ENCODE peak calls at places on chromosomes 2 and 18, in six cellular contexts. I is vagina, S is spleen, M is left ventricle myocardium inferior, P is sigmoid colon, J is ovary. V is an unnamed sample.

GRCh38 chr2:148812306-148812705 is 62.7 kb upstream of the KIF5C start:
- DNase-seq in I (no peak), S (no peak), M (peak; percentile 33), P (peak; percentile 78), J (peak; percentile 89), V (no peak)

GRCh38 chr2:128327180-128327964 is 8.7 kb upstream of the HS6ST1 start:
- DNase-seq in I (no peak), S (no peak), M (no peak), P (no peak), J (no peak), V (no peak)

GRCh38 chr2:11914455-11914854 is 168.0 kb downstream of the LPIN1 start:
- DNase-seq in I (no peak), S (no peak), M (no peak), P (no peak), J (no peak), V (no peak)

GRCh38 chr2:206323486-206323885 is 49.0 kb downstream of the ZDBF2 start:
- DNase-seq in I (no peak), S (no peak), M (no peak), P (no peak), J (no peak), V (no peak)

GRCh38 chr2:232871418-232871834 is 1.4 kb downstream of the SNORC start:
- DNase-seq in I (peak; percentile 95), S (no peak), M (no peak), P (peak; percentile 48), J (peak; percentile 4), V (no peak)

GRCh38 chr2:232937278-232937906 is 67.3 kb downstream of the SNORC start:
- DNase-seq in I (no peak), S (no peak), M (no peak), P (no peak), J (no peak), V (no peak)

GRCh38 chr18:8946046-8946838 is 156.3 kb upstream of the NDUFV2 start:
- DNase-seq in I (no peak), S (no peak), M (no peak), P (no peak), J (no peak), V (peak; percentile 95)

GRCh38 chr2:236946871-236947270 is 138.8 kb upstream of the COPS8 start:
- DNase-seq in I (no peak), S (peak; percentile 54), M (no peak), P (peak; percentile 46), J (no peak), V (no peak)

GRCh38 chr2:169761970-169762292 is 28.3 kb downstream of the KLHL23 start:
- DNase-seq in I (no peak), S (no peak), M (no peak), P (no peak), J (no peak), V (no peak)

GRCh38 chr18:3118195-3119010 is 101.4 kb downstream of the MYOM1 start:
- DNase-seq in I (no peak), S (no peak), M (no peak), P (no peak), J (no peak), V (no peak)

GRCh38 chr2:152879275-152879674 is 160.9 kb downstream of the ARL6IP6 start:
- DNase-seq in I (no peak), S (no peak), M (no peak), P (no peak), J (no peak), V (no peak)

GRCh38 chr18:55879331-55879730 is 291.3 kb upstream of the TCF4 start:
- DNase-seq in I (no peak), S (no peak), M (no peak), P (no peak), J (no peak), V (no peak)

GRCh38 chr18:50629148-50629631 is 69.3 kb downstream of the MAPK4 start:
- DNase-seq in I (no peak), S (no peak), M (no peak), P (peak; percentile 53), J (no peak), V (no peak)

GRCh38 chr2:102191501-102191900 is 4.7 kb downstream of the IL1RL2 start:
- DNase-seq in I (no peak), S (no peak), M (no peak), P (no peak), J (no peak), V (no peak)

GRCh38 chr18:50558948-50559749 is 738 bp upstream of the MAPK4 start:
- DNase-seq in I (no peak), S (no peak), M (no peak), P (no peak), J (peak; percentile 10), V (no peak)

GRCh38 chr2:100742884-100743283 is 77.1 kb upstream of the NPAS2 start:
- DNase-seq in I (no peak), S (no peak), M (no peak), P (no peak), J (no peak), V (peak; percentile 96)

GRCh38 chr2:100744589-100744988 is 75.3 kb upstream of the NPAS2 start:
- DNase-seq in I (no peak), S (no peak), M (no peak), P (no peak), J (no peak), V (no peak)

GRCh38 chr2:100741880-100742814 is 77.8 kb upstream of the NPAS2 start:
- DNase-seq in I (no peak), S (no peak), M (no peak), P (peak; percentile 72), J (peak; percentile 13), V (peak; percentile 99)

GRCh38 chr2:100745630-100746029 is 74.3 kb upstream of the NPAS2 start:
- DNase-seq in I (no peak), S (no peak), M (no peak), P (no peak), J (no peak), V (no peak)

DNA sequence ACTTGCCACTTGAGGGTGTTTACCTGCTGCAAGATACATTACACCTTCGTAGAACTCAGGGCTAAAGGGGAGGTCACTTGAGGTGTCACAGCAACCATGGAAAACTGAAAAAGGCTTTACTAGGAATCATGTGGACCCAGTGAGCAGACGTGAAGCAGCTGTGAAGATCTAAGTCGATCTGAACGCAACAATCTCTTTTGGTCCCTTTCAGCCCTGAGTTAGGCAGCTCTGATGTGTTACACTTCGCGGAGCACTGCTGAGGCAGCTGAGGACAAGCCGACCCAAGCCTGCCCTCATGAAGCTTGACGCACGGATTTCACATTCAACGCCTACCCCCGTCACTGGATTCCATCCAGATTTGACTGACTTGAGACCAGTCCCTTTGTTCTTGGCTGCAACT is 75.8 kb upstream of the NPAS2 start:
- DNase-seq in I (no peak), S (no peak), M (no peak), P (no peak), J (no peak), V (no peak)
- H3K4me3 ChIP-seq in I (no peak overlapping the region), S (no peak overlapping the region), M (no peak overlapping the region), P (no peak overlapping the region), J (no peak overlapping the region), V (no peak overlapping the region)

GRCh38 chr2:157822993-157823392 is 53.1 kb downstream of the ACVR1 start:
- DNase-seq in I (no peak), S (no peak), M (no peak), P (no peak), J (no peak), V (no peak)

GRCh38 chr2:157821519-157822131 is 54.5 kb downstream of the ACVR1 start:
- DNase-seq in I (no peak), S (no peak), M (no peak), P (no peak), J (no peak), V (no peak)

GRCh38 chr2:157822533-157822932 is 53.6 kb downstream of the ACVR1 start:
- DNase-seq in I (no peak), S (no peak), M (no peak), P (no peak), J (no peak), V (no peak)

GRCh38 chr2:157818227-157818626 is 57.9 kb downstream of the ACVR1 start:
- DNase-seq in I (no peak), S (no peak), M (no peak), P (no peak), J (no peak), V (no peak)

DNA sequence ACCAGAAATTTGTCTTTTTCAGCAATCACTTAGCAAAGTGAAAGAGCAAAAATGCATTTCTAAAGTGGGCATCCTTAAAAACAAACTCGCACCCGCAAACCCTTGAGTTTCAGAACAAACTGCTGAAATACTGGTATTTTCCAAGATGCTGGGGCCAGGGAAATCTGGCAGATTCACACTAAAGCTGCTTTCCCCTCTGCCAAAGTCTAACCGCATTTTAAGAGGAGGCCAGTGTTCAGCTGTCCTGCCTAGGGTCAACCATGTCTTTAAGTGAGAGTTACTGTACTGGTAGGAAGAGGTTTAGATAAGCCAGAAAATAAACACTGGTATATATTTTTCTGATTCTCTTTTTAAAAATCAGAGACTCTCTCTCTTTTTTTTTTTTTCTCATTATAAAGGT is 55.9 kb downstream of the ACVR1 start:
- DNase-seq in I (no peak), S (no peak), M (no peak), P (no peak), J (no peak), V (no peak)
- TF ChIP-seq CTCF in I (no peak), S (no peak), M (no peak), P (no peak), J (no peak), V (no peak)

DNA sequence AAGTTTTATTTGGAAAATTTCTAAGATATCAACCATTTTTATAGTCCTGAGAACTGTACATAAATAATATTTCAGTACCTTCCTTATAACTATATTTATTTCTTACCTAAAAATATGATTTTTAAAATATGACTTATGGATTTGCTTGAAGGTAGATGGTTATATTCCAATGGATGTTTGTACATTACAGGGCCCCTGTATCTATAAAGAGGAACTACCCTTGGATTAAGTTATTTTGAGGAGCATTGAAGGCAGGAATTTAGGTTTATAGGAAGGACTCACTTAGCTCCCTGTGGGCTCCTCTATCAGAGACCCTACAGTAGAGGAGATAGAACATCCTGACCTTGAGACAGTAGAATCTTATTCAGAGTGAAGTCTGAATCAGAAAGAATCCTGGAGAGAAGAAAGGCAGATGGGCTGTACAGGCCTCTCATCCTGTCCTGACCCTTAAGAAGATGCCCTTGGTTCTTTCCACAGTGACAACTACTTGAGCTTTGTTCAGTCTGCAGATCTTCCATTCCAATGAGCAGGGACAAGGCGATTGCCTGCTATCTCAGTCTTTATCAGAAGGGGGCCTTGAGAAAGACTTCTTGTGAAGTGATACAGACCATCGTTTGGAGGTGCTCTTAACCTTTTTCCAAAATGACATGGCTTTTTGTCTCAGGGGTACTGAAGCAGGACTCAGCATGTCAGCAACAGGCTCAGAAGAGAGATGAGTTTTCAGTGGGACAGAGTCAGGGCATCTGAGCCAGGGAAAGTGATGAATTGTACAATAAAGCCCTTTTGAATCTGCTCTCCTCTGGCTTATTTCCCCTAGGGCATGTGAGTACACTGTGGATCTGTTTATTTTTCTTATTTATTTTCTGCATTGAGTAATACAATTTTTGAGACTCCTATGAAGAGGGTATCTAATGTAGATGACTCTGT is 20.9 kb downstream of the OXER1 start:
- DNase-seq in I (no peak), S (no peak), M (no peak), P (no peak), J (no peak), V (no peak)
- H3K36me3 ChIP-seq in I (peaks cover 3% of the 10 kb centered on the region), S (no peaks in the 10 kb centered on the region), M (peaks cover 13% of the 10 kb centered on the region), P (no peaks in the 10 kb centered on the region), J (no peaks in the 10 kb centered on the region), V (no peaks in the 10 kb centered on the region)

GRCh38 chr2:95526360-95527341 is 42.1 kb upstream of the TRIM43B start:
- DNase-seq in I (no peak), S (peak; percentile 86), M (peak; percentile 75), P (peak; percentile 78), J (peak; percentile 58), V (peak; percentile 16)

GRCh38 chr2:95530734-95531133 is 46.2 kb upstream of the TRIM43B start:
- DNase-seq in I (no peak), S (no peak), M (no peak), P (no peak), J (no peak), V (no peak)

GRCh38 chr2:95525294-95526035 is 40.9 kb upstream of the TRIM43B start:
- DNase-seq in I (no peak), S (no peak), M (peak; percentile 36), P (no peak), J (no peak), V (no peak)

GRCh38 chr2:95531254-95531771 is 46.8 kb upstream of the TRIM43B start:
- DNase-seq in I (no peak), S (no peak), M (no peak), P (no peak), J (no peak), V (no peak)
- H3K4me3 ChIP-seq in I (no peak overlapping the region), S (no peak overlapping the region), M (no peak overlapping the region), P (no peak overlapping the region), J (no peak overlapping the region), V (no peak overlapping the region)

V was measured in BJ.